ENCODE peak calls at places on chromosomes 4 and X, in four cellular contexts. Y is left cardiac atrium, M is dermis microvascular lymphatic vessel endothelial cell, Z is heart left ventricle. R is an unnamed sample.

GRCh38 chrX:151694661-151695582 is at the start of gene PRRG3:
- DNase-seq in Y (no peak), M (no peak), Z (no peak), R (no peak)

GRCh38 chr4:30619679-30620078 is 100.5 kb upstream of the PCDH7 start:
- DNase-seq in Y (no peak), M (no peak), Z (no peak), R (no peak)

GRCh38 chr4:125085-125820 is 952 bp downstream of the ZNF718 start:
- DNase-seq in Y (peak), M (peak), Z (peak), R (peak)

GRCh38 chr4:170090667-170091052 is 904 bp upstream of the AADAT start:
- DNase-seq in Y (no peak), M (no peak), Z (no peak), R (no peak)

GRCh38 chr4:190018201-190018920 is 8.7 kb downstream of the FRG2 start:
- DNase-seq in Y (no peak), M (no peak), Z (no peak), R (no peak)

GRCh38 chr4:130646886-130647285 is 1550.9 kb downstream of the C4orf33 start:
- DNase-seq in Y (no peak), M (no peak), Z (no peak), R (no peak)

GRCh38 chrX:3582421-3582820 is 131.0 kb downstream of the PRKX start:
- DNase-seq in Y (no peak), M (no peak), Z (no peak), R (no peak)

GRCh38 chr4:181137351-181137750 is 1105.9 kb upstream of the TENM3 start:
- DNase-seq in Y (no peak), M (no peak), Z (no peak), R (no peak)

GRCh38 chr4:22385615-22386014 is 130.3 kb downstream of the ADGRA3 start:
- DNase-seq in Y (no peak), M (peak), Z (no peak), R (no peak)

GRCh38 chrX:155048997-155049619 is 21.8 kb downstream of the CMC4 start:
- DNase-seq in Y (peak), M (peak), Z (peak), R (no peak)

GRCh38 chr4:1222036-1222789 is 26.7 kb downstream of the CTBP1 start:
- DNase-seq in Y (no peak), M (no peak), Z (no peak), R (no peak)

GRCh38 chr4:70969076-70969475 is 24.4 kb upstream of the DCK start:
- DNase-seq in Y (no peak), M (no peak), Z (no peak), R (no peak)

GRCh38 chrX:65671286-65671685 is 3.8 kb downstream of the MSN start:
- DNase-seq in Y (no peak), M (no peak), Z (no peak), R (no peak)

GRCh38 chr4:159206427-159206871 is 103.6 kb downstream of the RAPGEF2 start:
- DNase-seq in Y (no peak), M (peak), Z (no peak), R (no peak)

GRCh38 chr4:51825341-51825740 is 17.6 kb upstream of the DCUN1D4 start:
- DNase-seq in Y (no peak), M (no peak), Z (no peak), R (no peak)

GRCh38 chr4:40990899-40991265 is 223.5 kb downstream of the APBB2 start:
- DNase-seq in Y (no peak), M (no peak), Z (no peak), R (no peak)

GRCh38 chr4:104966349-104967033 is 180.2 kb upstream of the TET2 start:
- DNase-seq in Y (no peak), M (no peak), Z (no peak), R (no peak)

GRCh38 chr4:650461-650860 is 23.6 kb downstream of the ATP5ME start:
- DNase-seq in Y (no peak), M (no peak), Z (peak), R (peak)

GRCh38 chr4:106996490-106996889 is 39.6 kb downstream of the DKK2 start:
- DNase-seq in Y (no peak), M (no peak), Z (no peak), R (no peak)

GRCh38 chr4:25861951-25862410 is 807 bp downstream of the SEL1L3 start:
- DNase-seq in Y (peak), M (peak), Z (no peak), R (no peak)

GRCh38 chrX:45769919-45770582 is 569.4 kb upstream of the DIPK2B start:
- DNase-seq in Y (peak), M (peak), Z (peak), R (peak)

GRCh38 chrX:56564921-56565861 is 1.8 kb downstream of the UBQLN2 start:
- DNase-seq in Y (no peak), M (no peak), Z (no peak), R (no peak)

GRCh38 chr4:17092990-17093880 is 194.8 kb upstream of the LDB2 start:
- DNase-seq in Y (no peak), M (no peak), Z (no peak), R (no peak)

GRCh38 chrX:70033348-70033747 is 16.4 kb downstream of the AWAT2 start:
- DNase-seq in Y (no peak), M (peak), Z (no peak), R (no peak)

GRCh38 chr4:140296871-140297570 is 76.4 kb upstream of the SCOC start:
- DNase-seq in Y (no peak), M (peak), Z (no peak), R (no peak)

GRCh38 chr4:182212211-182212761 is 30.9 kb upstream of the TENM3 start:
- DNase-seq in Y (no peak), M (no peak), Z (no peak), R (no peak)

GRCh38 chr4:55031158-55031557 is 94.2 kb downstream of the KDR start:
- DNase-seq in Y (no peak), M (no peak), Z (no peak), R (no peak)

GRCh38 chrX:8043546-8043945 is 116.3 kb upstream of the PNPLA4 start:
- DNase-seq in Y (no peak), M (no peak), Z (no peak), R (no peak)

GRCh38 chr4:993111-994029 is at the start of gene SLC26A1:
- DNase-seq in Y (no peak), M (no peak), Z (peak), R (peak)

GRCh38 chrX:17414839-17415238 is 39.8 kb downstream of the NHS start:
- DNase-seq in Y (peak), M (no peak), Z (peak), R (no peak)

GRCh38 chr4:88752076-88752463 is 54.4 kb upstream of the NAP1L5 start:
- DNase-seq in Y (no peak), M (no peak), Z (no peak), R (no peak)

GRCh38 chr4:26459756-26460530 is 30.3 kb downstream of the CCKAR start:
- DNase-seq in Y (no peak), M (no peak), Z (no peak), R (no peak)

GRCh38 chr4:61468091-61468720 is 268.1 kb downstream of the ADGRL3 start:
- DNase-seq in Y (no peak), M (no peak), Z (no peak), R (no peak)

GRCh38 chr4:38099020-38099600 is 138.9 kb downstream of the PTTG2 start:
- DNase-seq in Y (no peak), M (peak), Z (no peak), R (no peak)